ENCODE peak calls at places on chromosomes 3 and 15, in six cellular contexts. F is skeletal muscle cell, H is astrocyte of the cerebellum, O is PC-3, C is NT2/D1, N is foreskin fibroblast. W is an unnamed sample.

GRCh38 chr15:90414408-90415028 is 26.5 kb downstream of the IQGAP1 start:
- DNase-seq in O (peak; percentile 78), H (no peak), C (no peak), N (no peak), F (peak; percentile 43), W (peak; percentile 78)

GRCh38 chr15:66619152-66619903 is 53.5 kb upstream of the LCTL start:
- DNase-seq in H (peak; percentile 40), O (peak; percentile 80), F (no peak), C (peak; percentile 75), N (peak; percentile 63), W (no peak)

GRCh38 chr15:43277231-43277823 is 10.6 kb upstream of the TGM5 start:
- DNase-seq in C (no peak), F (no peak), H (no peak), O (no peak), N (no peak), W (no peak)

GRCh38 chr3:174253940-174254339 is 605.2 kb upstream of the NAALADL2 start:
- DNase-seq in N (no peak), H (no peak), O (no peak), F (no peak), C (no peak), W (no peak)

GRCh38 chr3:15007681-15008141 is 57.4 kb downstream of the MRPS25 start:
- DNase-seq in H (peak; percentile 32), F (peak; percentile 68), N (peak; percentile 72), C (no peak), O (peak; percentile 16), W (peak; percentile 87)

GRCh38 chr3:97823081-97823480 is 1.3 kb downstream of the CRYBG3 start:
- DNase-seq in C (no peak), F (no peak), N (no peak), O (peak; percentile 19), H (no peak), W (no peak)

GRCh38 chr15:75368689-75369239 is 357 bp upstream of the MAN2C1 start:
- DNase-seq in C (no peak), O (no peak), N (no peak), F (no peak), H (no peak), W (no peak)

GRCh38 chr15:82712036-82712435 is 2.4 kb upstream of the AP3B2 start:
- DNase-seq in N (no peak), F (no peak), O (no peak), H (no peak), C (no peak), W (no peak)

GRCh38 chr15:24772709-24773373 is 97.3 kb downstream of the NPAP1 start:
- DNase-seq in N (peak; percentile 75), H (peak; percentile 34), O (peak; percentile 60), F (peak; percentile 43), C (peak; percentile 87), W (peak; percentile 34)

GRCh38 chr3:56878046-56878445 is 76.3 kb upstream of the ARHGEF3 start:
- DNase-seq in H (no peak), F (peak; percentile 47), O (no peak), N (peak; percentile 3), C (no peak), W (no peak)

GRCh38 chr3:52788890-52789745 is 5.5 kb upstream of the ITIH3 start:
- DNase-seq in H (no peak), C (no peak), N (no peak), F (no peak), O (no peak), W (no peak)

GRCh38 chr15:62812515-62812835 is 230.1 kb upstream of the TPM1 start:
- DNase-seq in H (no peak), F (no peak), C (no peak), O (no peak), N (no peak), W (no peak)
- H3K4me3 ChIP-seq in H (no peak overlapping the region), F (no peak overlapping the region), C (no peak overlapping the region), O (no peak overlapping the region), N (no peak overlapping the region), W (no peak overlapping the region)

DNA sequence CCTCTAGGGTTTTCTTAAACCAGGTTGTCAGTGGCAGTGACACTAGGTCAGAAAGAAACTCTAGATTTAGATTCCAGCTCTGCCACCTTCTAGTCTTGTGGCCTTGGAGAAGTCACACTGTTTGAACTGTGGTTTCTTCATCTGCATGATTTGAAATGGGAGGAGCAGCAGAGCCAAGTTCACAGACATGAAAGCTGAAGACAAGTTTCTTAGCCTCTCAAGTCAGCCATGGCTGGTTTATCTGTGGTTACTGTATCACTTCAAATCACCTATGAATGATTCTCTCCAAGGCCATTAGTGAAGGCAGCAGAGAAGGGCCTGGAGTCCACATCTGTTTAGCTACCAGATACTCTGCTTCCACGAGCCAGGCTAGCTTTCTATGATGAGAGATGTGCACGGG is 15.6 kb downstream of the CLEC3B start:
- DNase-seq in N (no peak), F (no peak), O (no peak), C (no peak), H (no peak), W (no peak)
- H3K4me3 ChIP-seq in N (no peak overlapping the region), F (no peak overlapping the region), O (no peak overlapping the region), C (no peak overlapping the region), H (no peak overlapping the region), W (no peak overlapping the region)

GRCh38 chr3:157329541-157329940 is 107.1 kb upstream of the PTX3 start:
- DNase-seq in O (no peak), F (no peak), N (no peak), H (no peak), C (no peak), W (no peak)
- H3K4me3 ChIP-seq in O (no peak overlapping the region), F (no peak overlapping the region), N (no peak overlapping the region), H (no peak overlapping the region), C (no peak overlapping the region), W (no peak overlapping the region)

DNA sequence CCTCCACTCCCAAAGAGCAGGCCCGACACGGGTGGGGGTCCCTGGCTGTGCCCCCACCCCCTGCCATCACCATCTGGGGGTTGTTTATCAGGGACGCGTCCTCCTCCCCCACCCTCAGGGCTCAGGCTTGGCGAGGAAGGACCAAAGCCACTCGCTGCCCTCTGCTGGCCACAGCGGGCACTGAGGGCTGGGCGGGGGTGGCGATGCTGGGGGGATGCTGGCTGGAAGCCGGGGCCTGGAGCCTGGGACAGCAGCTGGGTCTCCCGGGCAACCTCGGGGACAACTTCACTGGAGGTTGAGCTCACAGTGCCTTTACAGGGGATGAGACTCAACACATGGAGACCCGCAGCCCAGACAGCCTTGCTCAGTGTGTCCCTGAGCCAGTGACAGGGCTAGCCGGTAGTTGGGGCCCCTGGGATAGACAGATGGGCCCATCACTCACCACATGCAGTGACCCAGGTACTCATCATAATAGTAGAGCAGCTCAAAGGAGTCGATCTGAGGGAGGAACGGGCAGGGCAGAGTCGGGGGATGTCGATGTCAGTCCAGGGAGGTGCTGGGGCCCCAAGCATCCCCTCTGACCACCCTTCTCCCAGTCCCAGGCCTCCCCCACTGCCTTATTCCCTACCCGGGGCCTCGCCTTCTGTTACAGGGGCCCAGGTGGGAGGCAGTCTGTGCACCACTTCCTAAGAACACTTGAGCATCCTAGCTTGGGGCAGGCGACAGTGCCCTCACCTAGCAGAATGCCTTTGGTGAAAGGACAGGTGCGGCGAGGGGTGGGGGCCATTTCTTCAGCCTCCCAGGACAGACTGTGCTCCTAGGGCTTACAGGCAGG is 5.9 kb upstream of the CALML4 start:
- DNase-seq in H (peak; percentile 35), F (peak; percentile 8), O (peak; percentile 38), N (peak; percentile 33), C (peak; percentile 42), W (no peak)
- H3K4me3 ChIP-seq in H (peak overlapping the region; percentile 9), F (no peak overlapping the region), O (no peak overlapping the region), N (no peak overlapping the region), C (no peak overlapping the region), W (no peak overlapping the region)

GRCh38 chr3:100073555-100074307 is 40.6 kb downstream of the FILIP1L start:
- DNase-seq in H (peak; percentile 54), O (no peak), N (peak; percentile 67), C (peak; percentile 42), F (peak; percentile 84), W (peak; percentile 82)
- H3K4me3 ChIP-seq in H (no peak overlapping the region), O (no peak overlapping the region), N (no peak overlapping the region), C (no peak overlapping the region), F (no peak overlapping the region), W (no peak overlapping the region)

DNA sequence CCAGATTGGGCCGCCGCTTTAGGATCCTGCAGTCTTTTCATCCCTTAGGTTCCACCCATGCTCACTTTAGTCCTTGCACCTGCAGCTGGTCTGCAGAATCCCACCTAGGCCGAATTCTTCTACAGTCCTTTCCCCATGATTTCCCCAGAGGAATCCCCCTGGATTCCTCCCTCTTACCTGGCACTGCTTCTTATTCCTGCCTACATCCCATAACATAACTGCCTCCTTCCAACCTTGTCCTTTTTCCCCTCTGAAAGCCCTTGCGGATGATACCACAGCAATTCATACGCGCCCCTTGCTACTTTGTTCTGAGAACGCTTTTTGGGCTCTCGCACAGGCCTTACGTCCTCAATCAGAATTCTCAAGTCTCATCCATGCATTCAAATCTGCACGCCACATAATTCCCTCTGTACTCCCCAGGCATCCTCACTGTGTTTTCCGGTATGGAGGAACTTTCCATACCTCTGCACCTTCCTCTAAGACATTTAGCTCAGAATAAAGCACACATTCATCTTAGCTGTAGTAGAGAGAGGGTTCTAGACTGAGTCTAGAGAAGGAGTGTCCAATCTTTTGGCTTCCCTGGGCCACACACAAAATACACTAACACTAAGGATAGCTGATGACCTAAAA is 615 bp downstream of the EIF2AK4 start:
- DNase-seq in N (no peak), C (no peak), O (peak; percentile 28), H (no peak), F (no peak), W (no peak)
- H3K4me3 ChIP-seq in N (peak overlapping the region; percentile 66), C (peak overlapping the region; percentile 64), O (peak overlapping the region; percentile 83), H (peak overlapping the region; percentile 63), F (peak overlapping the region; percentile 86), W (peak overlapping the region; percentile 75)

W was measured in AG04449.